ENCODE peak calls at places on chromosomes 5 and 9, in eight cellular contexts. One of them, this sample, is unnamed.

GRCh38 chr5:107170620-107171019 is 500.1 kb downstream of the EFNA5 start:
- DNase-seq in foreskin keratinocyte: no peak
- DNase-seq in T-helper 2 cell treated with Interferon-gamma antibody and Interleukin-4, amounts not matched to agents 5 μg/mL and 100 μg/mL, for 36 hours: no peak
- DNase-seq in activated CD4-positive, alpha-beta T cell treated with anti-CD3 and anti-CD28 coated beads, Interleukin-2, amount 10 ng/mL, durations not matched to agents 7 days and 5 days: no peak
- DNase-seq in kidney epithelial cell: no peak
- DNase-seq in adipocyte: no peak
- DNase-seq in dermis microvascular lymphatic vessel endothelial cell: no peak
- DNase-seq in body of pancreas: no peak
- DNase-seq in this sample: no peak

GRCh38 chr5:172939561-172939960 is 19.7 kb upstream of the RPL26L1 start:
- DNase-seq in foreskin keratinocyte: no peak
- DNase-seq in T-helper 2 cell treated with Interferon-gamma antibody and Interleukin-4, amounts not matched to agents 5 μg/mL and 100 μg/mL, for 36 hours: no peak
- DNase-seq in activated CD4-positive, alpha-beta T cell treated with anti-CD3 and anti-CD28 coated beads, Interleukin-2, amount 10 ng/mL, durations not matched to agents 7 days and 5 days: no peak
- DNase-seq in kidney epithelial cell: no peak
- DNase-seq in adipocyte: no peak
- DNase-seq in dermis microvascular lymphatic vessel endothelial cell: no peak
- DNase-seq in body of pancreas: no peak
- DNase-seq in this sample: peak

GRCh38 chr5:106875591-106876297 is 795.0 kb downstream of the EFNA5 start:
- DNase-seq in foreskin keratinocyte: no peak
- DNase-seq in T-helper 2 cell treated with Interferon-gamma antibody and Interleukin-4, amounts not matched to agents 5 μg/mL and 100 μg/mL, for 36 hours: no peak
- DNase-seq in activated CD4-positive, alpha-beta T cell treated with anti-CD3 and anti-CD28 coated beads, Interleukin-2, amount 10 ng/mL, durations not matched to agents 7 days and 5 days: peak
- DNase-seq in kidney epithelial cell: no peak
- DNase-seq in adipocyte: peak
- DNase-seq in dermis microvascular lymphatic vessel endothelial cell: peak
- DNase-seq in body of pancreas: peak
- DNase-seq in this sample: peak

GRCh38 chr5:127373858-127374491 is 83.4 kb downstream of the MEGF10 start:
- DNase-seq in foreskin keratinocyte: no peak
- DNase-seq in T-helper 2 cell treated with Interferon-gamma antibody and Interleukin-4, amounts not matched to agents 5 μg/mL and 100 μg/mL, for 36 hours: no peak
- DNase-seq in activated CD4-positive, alpha-beta T cell treated with anti-CD3 and anti-CD28 coated beads, Interleukin-2, amount 10 ng/mL, durations not matched to agents 7 days and 5 days: no peak
- DNase-seq in kidney epithelial cell: no peak
- DNase-seq in adipocyte: no peak
- DNase-seq in dermis microvascular lymphatic vessel endothelial cell: no peak
- DNase-seq in body of pancreas: no peak
- DNase-seq in this sample: peak

GRCh38 chr9:93813687-93814560 is 141.2 kb downstream of the BARX1 start:
- DNase-seq in foreskin keratinocyte: no peak
- DNase-seq in T-helper 2 cell treated with Interferon-gamma antibody and Interleukin-4, amounts not matched to agents 5 μg/mL and 100 μg/mL, for 36 hours: no peak
- DNase-seq in activated CD4-positive, alpha-beta T cell treated with anti-CD3 and anti-CD28 coated beads, Interleukin-2, amount 10 ng/mL, durations not matched to agents 7 days and 5 days: no peak
- DNase-seq in kidney epithelial cell: no peak
- DNase-seq in adipocyte: no peak
- DNase-seq in dermis microvascular lymphatic vessel endothelial cell: no peak
- DNase-seq in body of pancreas: no peak
- DNase-seq in this sample: peak

GRCh38 chr9:124038239-124038638 is 26.7 kb downstream of the LHX2 start:
- DNase-seq in foreskin keratinocyte: no peak
- DNase-seq in T-helper 2 cell treated with Interferon-gamma antibody and Interleukin-4, amounts not matched to agents 5 μg/mL and 100 μg/mL, for 36 hours: no peak
- DNase-seq in activated CD4-positive, alpha-beta T cell treated with anti-CD3 and anti-CD28 coated beads, Interleukin-2, amount 10 ng/mL, durations not matched to agents 7 days and 5 days: no peak
- DNase-seq in kidney epithelial cell: no peak
- DNase-seq in adipocyte: no peak
- DNase-seq in dermis microvascular lymphatic vessel endothelial cell: no peak
- DNase-seq in body of pancreas: no peak
- DNase-seq in this sample: no peak

GRCh38 chr5:41683181-41683580 is 172.8 kb upstream of the PLCXD3 start:
- DNase-seq in foreskin keratinocyte: no peak
- DNase-seq in T-helper 2 cell treated with Interferon-gamma antibody and Interleukin-4, amounts not matched to agents 5 μg/mL and 100 μg/mL, for 36 hours: no peak
- DNase-seq in activated CD4-positive, alpha-beta T cell treated with anti-CD3 and anti-CD28 coated beads, Interleukin-2, amount 10 ng/mL, durations not matched to agents 7 days and 5 days: no peak
- DNase-seq in kidney epithelial cell: no peak
- DNase-seq in adipocyte: no peak
- DNase-seq in dermis microvascular lymphatic vessel endothelial cell: no peak
- DNase-seq in body of pancreas: no peak
- DNase-seq in this sample: no peak

GRCh38 chr9:35856206-35856605 is 14.0 kb downstream of the OR13J1 start:
- DNase-seq in foreskin keratinocyte: no peak
- DNase-seq in T-helper 2 cell treated with Interferon-gamma antibody and Interleukin-4, amounts not matched to agents 5 μg/mL and 100 μg/mL, for 36 hours: no peak
- DNase-seq in activated CD4-positive, alpha-beta T cell treated with anti-CD3 and anti-CD28 coated beads, Interleukin-2, amount 10 ng/mL, durations not matched to agents 7 days and 5 days: peak
- DNase-seq in kidney epithelial cell: no peak
- DNase-seq in adipocyte: no peak
- DNase-seq in dermis microvascular lymphatic vessel endothelial cell: no peak
- DNase-seq in body of pancreas: no peak
- DNase-seq in this sample: no peak

GRCh38 chr9:131657890-131658752 is 81.8 kb downstream of the RAPGEF1 start:
- DNase-seq in foreskin keratinocyte: peak
- DNase-seq in T-helper 2 cell treated with Interferon-gamma antibody and Interleukin-4, amounts not matched to agents 5 μg/mL and 100 μg/mL, for 36 hours: peak
- DNase-seq in activated CD4-positive, alpha-beta T cell treated with anti-CD3 and anti-CD28 coated beads, Interleukin-2, amount 10 ng/mL, durations not matched to agents 7 days and 5 days: no peak
- DNase-seq in kidney epithelial cell: peak
- DNase-seq in adipocyte: peak
- DNase-seq in dermis microvascular lymphatic vessel endothelial cell: peak
- DNase-seq in body of pancreas: no peak
- DNase-seq in this sample: no peak

GRCh38 chr5:151047814-151048425 is 27.5 kb downstream of the GPX3 start:
- DNase-seq in foreskin keratinocyte: no peak
- DNase-seq in T-helper 2 cell treated with Interferon-gamma antibody and Interleukin-4, amounts not matched to agents 5 μg/mL and 100 μg/mL, for 36 hours: no peak
- DNase-seq in activated CD4-positive, alpha-beta T cell treated with anti-CD3 and anti-CD28 coated beads, Interleukin-2, amount 10 ng/mL, durations not matched to agents 7 days and 5 days: peak
- DNase-seq in kidney epithelial cell: no peak
- DNase-seq in adipocyte: peak
- DNase-seq in dermis microvascular lymphatic vessel endothelial cell: peak
- DNase-seq in body of pancreas: no peak
- DNase-seq in this sample: peak

GRCh38 chr5:105460721-105461120 is 1898.1 kb upstream of the NUDT12 start:
- DNase-seq in foreskin keratinocyte: no peak
- DNase-seq in T-helper 2 cell treated with Interferon-gamma antibody and Interleukin-4, amounts not matched to agents 5 μg/mL and 100 μg/mL, for 36 hours: no peak
- DNase-seq in activated CD4-positive, alpha-beta T cell treated with anti-CD3 and anti-CD28 coated beads, Interleukin-2, amount 10 ng/mL, durations not matched to agents 7 days and 5 days: no peak
- DNase-seq in kidney epithelial cell: no peak
- DNase-seq in adipocyte: no peak
- DNase-seq in dermis microvascular lymphatic vessel endothelial cell: no peak
- DNase-seq in body of pancreas: no peak
- DNase-seq in this sample: no peak

GRCh38 chr9:123933801-123934200 is 3.9 kb upstream of the DENND1A start:
- DNase-seq in foreskin keratinocyte: no peak
- DNase-seq in T-helper 2 cell treated with Interferon-gamma antibody and Interleukin-4, amounts not matched to agents 5 μg/mL and 100 μg/mL, for 36 hours: no peak
- DNase-seq in activated CD4-positive, alpha-beta T cell treated with anti-CD3 and anti-CD28 coated beads, Interleukin-2, amount 10 ng/mL, durations not matched to agents 7 days and 5 days: no peak
- DNase-seq in kidney epithelial cell: no peak
- DNase-seq in adipocyte: no peak
- DNase-seq in dermis microvascular lymphatic vessel endothelial cell: no peak
- DNase-seq in body of pancreas: no peak
- DNase-seq in this sample: no peak

GRCh38 chr9:129702563-129702962 is 37.1 kb downstream of the PRRX2 start:
- DNase-seq in foreskin keratinocyte: peak
- DNase-seq in T-helper 2 cell treated with Interferon-gamma antibody and Interleukin-4, amounts not matched to agents 5 μg/mL and 100 μg/mL, for 36 hours: no peak
- DNase-seq in activated CD4-positive, alpha-beta T cell treated with anti-CD3 and anti-CD28 coated beads, Interleukin-2, amount 10 ng/mL, durations not matched to agents 7 days and 5 days: no peak
- DNase-seq in kidney epithelial cell: peak
- DNase-seq in adipocyte: peak
- DNase-seq in dermis microvascular lymphatic vessel endothelial cell: no peak
- DNase-seq in body of pancreas: no peak
- DNase-seq in this sample: no peak

GRCh38 chr5:58071566-58071965 is 388.3 kb downstream of the PLK2 start:
- DNase-seq in foreskin keratinocyte: no peak
- DNase-seq in T-helper 2 cell treated with Interferon-gamma antibody and Interleukin-4, amounts not matched to agents 5 μg/mL and 100 μg/mL, for 36 hours: no peak
- DNase-seq in activated CD4-positive, alpha-beta T cell treated with anti-CD3 and anti-CD28 coated beads, Interleukin-2, amount 10 ng/mL, durations not matched to agents 7 days and 5 days: no peak
- DNase-seq in kidney epithelial cell: no peak
- DNase-seq in adipocyte: no peak
- DNase-seq in dermis microvascular lymphatic vessel endothelial cell: peak
- DNase-seq in body of pancreas: no peak
- DNase-seq in this sample: peak

GRCh38 chr9:138057726-138058125 is 180.1 kb downstream of the CACNA1B start:
- DNase-seq in foreskin keratinocyte: no peak
- DNase-seq in T-helper 2 cell treated with Interferon-gamma antibody and Interleukin-4, amounts not matched to agents 5 μg/mL and 100 μg/mL, for 36 hours: no peak
- DNase-seq in activated CD4-positive, alpha-beta T cell treated with anti-CD3 and anti-CD28 coated beads, Interleukin-2, amount 10 ng/mL, durations not matched to agents 7 days and 5 days: no peak
- DNase-seq in kidney epithelial cell: no peak
- DNase-seq in adipocyte: no peak
- DNase-seq in dermis microvascular lymphatic vessel endothelial cell: no peak
- DNase-seq in body of pancreas: no peak
- DNase-seq in this sample: no peak

GRCh38 chr5:150166193-150167162 is at the start of gene CDX1:
- DNase-seq in foreskin keratinocyte: no peak
- DNase-seq in T-helper 2 cell treated with Interferon-gamma antibody and Interleukin-4, amounts not matched to agents 5 μg/mL and 100 μg/mL, for 36 hours: no peak
- DNase-seq in activated CD4-positive, alpha-beta T cell treated with anti-CD3 and anti-CD28 coated beads, Interleukin-2, amount 10 ng/mL, durations not matched to agents 7 days and 5 days: no peak
- DNase-seq in kidney epithelial cell: no peak
- DNase-seq in adipocyte: no peak
- DNase-seq in dermis microvascular lymphatic vessel endothelial cell: no peak
- DNase-seq in body of pancreas: no peak
- DNase-seq in this sample: no peak

GRCh38 chr9:121661328-121661727 is 9.9 kb downstream of the DAB2IP start:
- DNase-seq in foreskin keratinocyte: no peak
- DNase-seq in T-helper 2 cell treated with Interferon-gamma antibody and Interleukin-4, amounts not matched to agents 5 μg/mL and 100 μg/mL, for 36 hours: no peak
- DNase-seq in activated CD4-positive, alpha-beta T cell treated with anti-CD3 and anti-CD28 coated beads, Interleukin-2, amount 10 ng/mL, durations not matched to agents 7 days and 5 days: no peak
- DNase-seq in kidney epithelial cell: no peak
- DNase-seq in adipocyte: no peak
- DNase-seq in dermis microvascular lymphatic vessel endothelial cell: no peak
- DNase-seq in body of pancreas: no peak
- DNase-seq in this sample: no peak

GRCh38 chr5:68458416-68458815 is 242.9 kb downstream of the PIK3R1 start:
- DNase-seq in foreskin keratinocyte: no peak
- DNase-seq in T-helper 2 cell treated with Interferon-gamma antibody and Interleukin-4, amounts not matched to agents 5 μg/mL and 100 μg/mL, for 36 hours: no peak
- DNase-seq in activated CD4-positive, alpha-beta T cell treated with anti-CD3 and anti-CD28 coated beads, Interleukin-2, amount 10 ng/mL, durations not matched to agents 7 days and 5 days: peak
- DNase-seq in kidney epithelial cell: no peak
- DNase-seq in adipocyte: no peak
- DNase-seq in dermis microvascular lymphatic vessel endothelial cell: no peak
- DNase-seq in body of pancreas: no peak
- DNase-seq in this sample: no peak

GRCh38 chr5:150236313-150236712 is 46.5 kb downstream of the SLC6A7 start:
- DNase-seq in foreskin keratinocyte: no peak
- DNase-seq in T-helper 2 cell treated with Interferon-gamma antibody and Interleukin-4, amounts not matched to agents 5 μg/mL and 100 μg/mL, for 36 hours: no peak
- DNase-seq in activated CD4-positive, alpha-beta T cell treated with anti-CD3 and anti-CD28 coated beads, Interleukin-2, amount 10 ng/mL, durations not matched to agents 7 days and 5 days: no peak
- DNase-seq in kidney epithelial cell: no peak
- DNase-seq in adipocyte: no peak
- DNase-seq in dermis microvascular lymphatic vessel endothelial cell: no peak
- DNase-seq in body of pancreas: no peak
- DNase-seq in this sample: no peak

GRCh38 chr5:168047043-168047668 is 244.3 kb upstream of the WWC1 start:
- DNase-seq in foreskin keratinocyte: peak
- DNase-seq in T-helper 2 cell treated with Interferon-gamma antibody and Interleukin-4, amounts not matched to agents 5 μg/mL and 100 μg/mL, for 36 hours: no peak
- DNase-seq in activated CD4-positive, alpha-beta T cell treated with anti-CD3 and anti-CD28 coated beads, Interleukin-2, amount 10 ng/mL, durations not matched to agents 7 days and 5 days: peak
- DNase-seq in kidney epithelial cell: peak
- DNase-seq in adipocyte: peak
- DNase-seq in dermis microvascular lymphatic vessel endothelial cell: no peak
- DNase-seq in body of pancreas: peak
- DNase-seq in this sample: peak

GRCh38 chr9:137175345-137175961 is 3.6 kb upstream of the TMEM210 start:
- DNase-seq in foreskin keratinocyte: no peak
- DNase-seq in T-helper 2 cell treated with Interferon-gamma antibody and Interleukin-4, amounts not matched to agents 5 μg/mL and 100 μg/mL, for 36 hours: no peak
- DNase-seq in activated CD4-positive, alpha-beta T cell treated with anti-CD3 and anti-CD28 coated beads, Interleukin-2, amount 10 ng/mL, durations not matched to agents 7 days and 5 days: no peak
- DNase-seq in kidney epithelial cell: no peak
- DNase-seq in adipocyte: no peak
- DNase-seq in dermis microvascular lymphatic vessel endothelial cell: no peak
- DNase-seq in body of pancreas: no peak
- DNase-seq in this sample: peak

GRCh38 chr5:131324311-131324710 is 60.5 kb downstream of the CDC42SE2 start:
- DNase-seq in foreskin keratinocyte: no peak
- DNase-seq in T-helper 2 cell treated with Interferon-gamma antibody and Interleukin-4, amounts not matched to agents 5 μg/mL and 100 μg/mL, for 36 hours: no peak
- DNase-seq in activated CD4-positive, alpha-beta T cell treated with anti-CD3 and anti-CD28 coated beads, Interleukin-2, amount 10 ng/mL, durations not matched to agents 7 days and 5 days: no peak
- DNase-seq in kidney epithelial cell: no peak
- DNase-seq in adipocyte: no peak
- DNase-seq in dermis microvascular lymphatic vessel endothelial cell: no peak
- DNase-seq in body of pancreas: no peak
- DNase-seq in this sample: peak

GRCh38 chr5:21159526-21160059 is 1171.6 kb upstream of the CDH18 start:
- DNase-seq in foreskin keratinocyte: peak
- DNase-seq in T-helper 2 cell treated with Interferon-gamma antibody and Interleukin-4, amounts not matched to agents 5 μg/mL and 100 μg/mL, for 36 hours: no peak
- DNase-seq in activated CD4-positive, alpha-beta T cell treated with anti-CD3 and anti-CD28 coated beads, Interleukin-2, amount 10 ng/mL, durations not matched to agents 7 days and 5 days: no peak
- DNase-seq in kidney epithelial cell: no peak
- DNase-seq in adipocyte: no peak
- DNase-seq in dermis microvascular lymphatic vessel endothelial cell: no peak
- DNase-seq in body of pancreas: no peak
- DNase-seq in this sample: no peak

GRCh38 chr5:115179959-115180709 is 10.4 kb upstream of the TRIM36 start:
- DNase-seq in foreskin keratinocyte: peak
- DNase-seq in T-helper 2 cell treated with Interferon-gamma antibody and Interleukin-4, amounts not matched to agents 5 μg/mL and 100 μg/mL, for 36 hours: peak
- DNase-seq in activated CD4-positive, alpha-beta T cell treated with anti-CD3 and anti-CD28 coated beads, Interleukin-2, amount 10 ng/mL, durations not matched to agents 7 days and 5 days: peak
- DNase-seq in kidney epithelial cell: no peak
- DNase-seq in adipocyte: peak
- DNase-seq in dermis microvascular lymphatic vessel endothelial cell: peak
- DNase-seq in body of pancreas: peak
- DNase-seq in this sample: peak

GRCh38 chr5:59256331-59256730 is 637.2 kb downstream of the PDE4D start:
- DNase-seq in foreskin keratinocyte: no peak
- DNase-seq in T-helper 2 cell treated with Interferon-gamma antibody and Interleukin-4, amounts not matched to agents 5 μg/mL and 100 μg/mL, for 36 hours: no peak
- DNase-seq in activated CD4-positive, alpha-beta T cell treated with anti-CD3 and anti-CD28 coated beads, Interleukin-2, amount 10 ng/mL, durations not matched to agents 7 days and 5 days: no peak
- DNase-seq in kidney epithelial cell: no peak
- DNase-seq in adipocyte: no peak
- DNase-seq in dermis microvascular lymphatic vessel endothelial cell: no peak
- DNase-seq in body of pancreas: no peak
- DNase-seq in this sample: no peak

GRCh38 chr5:134240421-134240962 is 14.6 kb upstream of the PPP2CA start:
- DNase-seq in foreskin keratinocyte: peak
- DNase-seq in T-helper 2 cell treated with Interferon-gamma antibody and Interleukin-4, amounts not matched to agents 5 μg/mL and 100 μg/mL, for 36 hours: no peak
- DNase-seq in activated CD4-positive, alpha-beta T cell treated with anti-CD3 and anti-CD28 coated beads, Interleukin-2, amount 10 ng/mL, durations not matched to agents 7 days and 5 days: no peak
- DNase-seq in kidney epithelial cell: no peak
- DNase-seq in adipocyte: peak
- DNase-seq in dermis microvascular lymphatic vessel endothelial cell: no peak
- DNase-seq in body of pancreas: peak
- DNase-seq in this sample: peak

GRCh38 chr5:178784391-178784790 is 53.9 kb upstream of the ZNF354A start:
- DNase-seq in foreskin keratinocyte: no peak
- DNase-seq in T-helper 2 cell treated with Interferon-gamma antibody and Interleukin-4, amounts not matched to agents 5 μg/mL and 100 μg/mL, for 36 hours: no peak
- DNase-seq in activated CD4-positive, alpha-beta T cell treated with anti-CD3 and anti-CD28 coated beads, Interleukin-2, amount 10 ng/mL, durations not matched to agents 7 days and 5 days: no peak
- DNase-seq in kidney epithelial cell: no peak
- DNase-seq in adipocyte: no peak
- DNase-seq in dermis microvascular lymphatic vessel endothelial cell: no peak
- DNase-seq in body of pancreas: no peak
- DNase-seq in this sample: no peak

GRCh38 chr5:104412649-104413240 is 850.2 kb upstream of the NUDT12 start:
- DNase-seq in foreskin keratinocyte: peak
- DNase-seq in T-helper 2 cell treated with Interferon-gamma antibody and Interleukin-4, amounts not matched to agents 5 μg/mL and 100 μg/mL, for 36 hours: no peak
- DNase-seq in activated CD4-positive, alpha-beta T cell treated with anti-CD3 and anti-CD28 coated beads, Interleukin-2, amount 10 ng/mL, durations not matched to agents 7 days and 5 days: no peak
- DNase-seq in kidney epithelial cell: peak
- DNase-seq in adipocyte: peak
- DNase-seq in dermis microvascular lymphatic vessel endothelial cell: no peak
- DNase-seq in body of pancreas: peak
- DNase-seq in this sample: peak

GRCh38 chr5:73303139-73304079 is 130.4 kb downstream of the TMEM174 start:
- DNase-seq in foreskin keratinocyte: no peak
- DNase-seq in T-helper 2 cell treated with Interferon-gamma antibody and Interleukin-4, amounts not matched to agents 5 μg/mL and 100 μg/mL, for 36 hours: no peak
- DNase-seq in activated CD4-positive, alpha-beta T cell treated with anti-CD3 and anti-CD28 coated beads, Interleukin-2, amount 10 ng/mL, durations not matched to agents 7 days and 5 days: no peak
- DNase-seq in kidney epithelial cell: no peak
- DNase-seq in adipocyte: no peak
- DNase-seq in dermis microvascular lymphatic vessel endothelial cell: peak
- DNase-seq in body of pancreas: peak
- DNase-seq in this sample: peak

GRCh38 chr9:6899274-6899673 is 141.5 kb downstream of the KDM4C start:
- DNase-seq in foreskin keratinocyte: no peak
- DNase-seq in T-helper 2 cell treated with Interferon-gamma antibody and Interleukin-4, amounts not matched to agents 5 μg/mL and 100 μg/mL, for 36 hours: no peak
- DNase-seq in activated CD4-positive, alpha-beta T cell treated with anti-CD3 and anti-CD28 coated beads, Interleukin-2, amount 10 ng/mL, durations not matched to agents 7 days and 5 days: no peak
- DNase-seq in kidney epithelial cell: no peak
- DNase-seq in adipocyte: no peak
- DNase-seq in dermis microvascular lymphatic vessel endothelial cell: no peak
- DNase-seq in body of pancreas: no peak
- DNase-seq in this sample: no peak

GRCh38 chr9:8349928-8350327 is 550.4 kb upstream of the DMAC1 start:
- DNase-seq in foreskin keratinocyte: no peak
- DNase-seq in T-helper 2 cell treated with Interferon-gamma antibody and Interleukin-4, amounts not matched to agents 5 μg/mL and 100 μg/mL, for 36 hours: no peak
- DNase-seq in activated CD4-positive, alpha-beta T cell treated with anti-CD3 and anti-CD28 coated beads, Interleukin-2, amount 10 ng/mL, durations not matched to agents 7 days and 5 days: no peak
- DNase-seq in kidney epithelial cell: no peak
- DNase-seq in adipocyte: no peak
- DNase-seq in dermis microvascular lymphatic vessel endothelial cell: no peak
- DNase-seq in body of pancreas: no peak
- DNase-seq in this sample: no peak

GRCh38 chr5:2193923-2194555 is 311.3 kb upstream of the IRX4 start:
- DNase-seq in foreskin keratinocyte: no peak
- DNase-seq in T-helper 2 cell treated with Interferon-gamma antibody and Interleukin-4, amounts not matched to agents 5 μg/mL and 100 μg/mL, for 36 hours: no peak
- DNase-seq in activated CD4-positive, alpha-beta T cell treated with anti-CD3 and anti-CD28 coated beads, Interleukin-2, amount 10 ng/mL, durations not matched to agents 7 days and 5 days: no peak
- DNase-seq in kidney epithelial cell: no peak
- DNase-seq in adipocyte: no peak
- DNase-seq in dermis microvascular lymphatic vessel endothelial cell: no peak
- DNase-seq in body of pancreas: no peak
- DNase-seq in this sample: no peak

GRCh38 chr9:72529531-72529930 is 8.1 kb downstream of the TMC1 start:
- DNase-seq in foreskin keratinocyte: no peak
- DNase-seq in T-helper 2 cell treated with Interferon-gamma antibody and Interleukin-4, amounts not matched to agents 5 μg/mL and 100 μg/mL, for 36 hours: no peak
- DNase-seq in activated CD4-positive, alpha-beta T cell treated with anti-CD3 and anti-CD28 coated beads, Interleukin-2, amount 10 ng/mL, durations not matched to agents 7 days and 5 days: no peak
- DNase-seq in kidney epithelial cell: no peak
- DNase-seq in adipocyte: no peak
- DNase-seq in dermis microvascular lymphatic vessel endothelial cell: no peak
- DNase-seq in body of pancreas: no peak
- DNase-seq in this sample: no peak

GRCh38 chr9:132099741-132100407 is 20.2 kb upstream of the MED27 start:
- DNase-seq in foreskin keratinocyte: no peak
- DNase-seq in T-helper 2 cell treated with Interferon-gamma antibody and Interleukin-4, amounts not matched to agents 5 μg/mL and 100 μg/mL, for 36 hours: no peak
- DNase-seq in activated CD4-positive, alpha-beta T cell treated with anti-CD3 and anti-CD28 coated beads, Interleukin-2, amount 10 ng/mL, durations not matched to agents 7 days and 5 days: no peak
- DNase-seq in kidney epithelial cell: no peak
- DNase-seq in adipocyte: no peak
- DNase-seq in dermis microvascular lymphatic vessel endothelial cell: no peak
- DNase-seq in body of pancreas: no peak
- DNase-seq in this sample: no peak

This sample was measured in neural progenitor cell.